ENCODE peak calls at places on chromosomes 3 and 15, in six cellular contexts. One of them, this sample, is unnamed.

GRCh38 chr3:98784666-98785600 is 21.8 kb downstream of the ST3GAL6 start:
- DNase-seq in GM12878: no peak
- DNase-seq in transverse colon: no peak
- DNase-seq in breast epithelium: no peak
- DNase-seq in K562: no peak
- DNase-seq in spleen: no peak
- DNase-seq in this sample: no peak

GRCh38 chr3:15011174-15011573 is 53.9 kb downstream of the MRPS25 start:
- DNase-seq in GM12878: no peak
- DNase-seq in transverse colon: no peak
- DNase-seq in breast epithelium: no peak
- DNase-seq in K562: peak; percentile 45
- DNase-seq in spleen: no peak
- DNase-seq in this sample: no peak

GRCh38 chr3:25469609-25470008 is 41.5 kb downstream of the RARB start:
- DNase-seq in GM12878: no peak
- DNase-seq in transverse colon: no peak
- DNase-seq in breast epithelium: no peak
- DNase-seq in K562: no peak
- DNase-seq in spleen: no peak
- DNase-seq in this sample: no peak

GRCh38 chr15:101024709-101025108 is 105.6 kb downstream of the LRRK1 start:
- DNase-seq in GM12878: no peak
- DNase-seq in transverse colon: peak; percentile 5
- DNase-seq in breast epithelium: no peak
- DNase-seq in K562: no peak
- DNase-seq in spleen: peak; percentile 52
- DNase-seq in this sample: no peak

GRCh38 chr15:89090791-89091666 is 2.8 kb downstream of the ABHD2 start:
- DNase-seq in GM12878: no peak
- DNase-seq in transverse colon: peak; percentile 52
- DNase-seq in breast epithelium: no peak
- DNase-seq in K562: peak; percentile 69
- DNase-seq in spleen: peak; percentile 89
- DNase-seq in this sample: no peak

GRCh38 chr3:171309906-171310359 is 150.3 kb downstream of the TNIK start:
- DNase-seq in GM12878: no peak
- DNase-seq in transverse colon: no peak
- DNase-seq in breast epithelium: no peak
- DNase-seq in K562: peak; percentile 40
- DNase-seq in spleen: no peak
- DNase-seq in this sample: no peak

GRCh38 chr3:134592806-134593205 is 58.0 kb downstream of the KY start:
- DNase-seq in GM12878: no peak
- DNase-seq in transverse colon: no peak
- DNase-seq in breast epithelium: no peak
- DNase-seq in K562: no peak
- DNase-seq in spleen: no peak
- DNase-seq in this sample: no peak

GRCh38 chr3:150030841-150031240 is 60.1 kb upstream of the PFN2 start:
- DNase-seq in GM12878: no peak
- DNase-seq in transverse colon: no peak
- DNase-seq in breast epithelium: no peak
- DNase-seq in K562: no peak
- DNase-seq in spleen: no peak
- DNase-seq in this sample: no peak

GRCh38 chr3:17581421-17582080 is 160.9 kb downstream of the TBC1D5 start:
- DNase-seq in GM12878: no peak
- DNase-seq in transverse colon: no peak
- DNase-seq in breast epithelium: no peak
- DNase-seq in K562: no peak
- DNase-seq in spleen: no peak
- DNase-seq in this sample: no peak

GRCh38 chr3:185270262-185270955 is 16.6 kb upstream of the EHHADH start:
- DNase-seq in GM12878: no peak
- DNase-seq in transverse colon: peak; percentile 26
- DNase-seq in breast epithelium: no peak
- DNase-seq in K562: peak; percentile 69
- DNase-seq in spleen: no peak
- DNase-seq in this sample: peak; percentile 19

GRCh38 chr3:123068227-123069020 is 1.6 kb downstream of the PDIA5 start:
- DNase-seq in GM12878: no peak
- DNase-seq in transverse colon: no peak
- DNase-seq in breast epithelium: no peak
- DNase-seq in K562: peak; percentile 44
- DNase-seq in spleen: no peak
- DNase-seq in this sample: no peak
- TF ChIP-seq POLR2A in GM12878: no peak
- TF ChIP-seq POLR2A in transverse colon: no peak
- TF ChIP-seq POLR2A in breast epithelium: no peak
- TF ChIP-seq POLR2A in K562: no peak
- TF ChIP-seq POLR2A in spleen: no peak
- TF ChIP-seq POLR2A in this sample: no peak

DNA sequence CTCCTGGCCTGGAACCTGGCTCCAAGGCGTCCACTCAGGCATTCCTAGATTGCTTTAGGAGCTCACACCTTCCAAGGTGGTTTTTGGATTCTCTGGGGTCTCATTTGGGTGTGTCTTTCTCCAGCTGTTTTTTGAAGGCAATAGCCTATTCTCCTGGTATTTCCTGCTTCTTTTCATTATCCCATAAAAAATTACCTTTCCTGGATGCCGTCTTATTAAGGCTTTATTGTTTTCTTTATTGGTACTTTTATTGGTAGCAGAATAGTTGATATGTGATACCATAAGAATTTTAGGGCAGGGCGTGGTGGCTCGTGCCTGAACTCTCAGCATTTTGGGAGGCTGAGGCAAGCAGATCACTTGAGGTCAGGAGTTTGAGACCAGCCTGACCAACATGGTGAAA is 18.3 kb upstream of the MEF2A start:
- DNase-seq in GM12878: no peak
- DNase-seq in transverse colon: no peak
- DNase-seq in breast epithelium: no peak
- DNase-seq in K562: no peak
- DNase-seq in spleen: no peak
- DNase-seq in this sample: no peak
- TF ChIP-seq POLR2AphosphoS5 in GM12878: no peak
- TF ChIP-seq POLR2AphosphoS5 in transverse colon: no peak
- TF ChIP-seq POLR2AphosphoS5 in breast epithelium: no peak
- TF ChIP-seq POLR2AphosphoS5 in K562: no peak
- TF ChIP-seq POLR2AphosphoS5 in spleen: no peak
- TF ChIP-seq POLR2AphosphoS5 in this sample: no peak

GRCh38 chr15:90387534-90388461 is at the start of gene IQGAP1:
- DNase-seq in GM12878: peak; percentile 83
- DNase-seq in transverse colon: peak; percentile 98
- DNase-seq in breast epithelium: peak; percentile 98
- DNase-seq in K562: peak; percentile 97
- DNase-seq in spleen: peak; percentile 99
- DNase-seq in this sample: peak; percentile 91
- TF ChIP-seq POLR2A in GM12878: peak; percentile 96
- TF ChIP-seq POLR2A in transverse colon: peak; percentile 96
- TF ChIP-seq POLR2A in breast epithelium: peak; percentile 79
- TF ChIP-seq POLR2A in K562: peak; percentile 84
- TF ChIP-seq POLR2A in spleen: peak; percentile 87
- TF ChIP-seq POLR2A in this sample: peak; percentile 93

GRCh38 chr3:182308328-182308727 is 485.0 kb upstream of the ATP11B start:
- DNase-seq in GM12878: no peak
- DNase-seq in transverse colon: no peak
- DNase-seq in breast epithelium: no peak
- DNase-seq in K562: no peak
- DNase-seq in spleen: no peak
- DNase-seq in this sample: no peak
- TF ChIP-seq POLR2AphosphoS5 in GM12878: no peak
- TF ChIP-seq POLR2AphosphoS5 in transverse colon: no peak
- TF ChIP-seq POLR2AphosphoS5 in breast epithelium: no peak
- TF ChIP-seq POLR2AphosphoS5 in K562: no peak
- TF ChIP-seq POLR2AphosphoS5 in spleen: no peak
- TF ChIP-seq POLR2AphosphoS5 in this sample: no peak

GRCh38 chr15:85382942-85383341 is 2.5 kb downstream of the AKAP13 start:
- DNase-seq in GM12878: no peak
- DNase-seq in transverse colon: no peak
- DNase-seq in breast epithelium: no peak
- DNase-seq in K562: no peak
- DNase-seq in spleen: no peak
- DNase-seq in this sample: no peak
- TF ChIP-seq POLR2A in GM12878: no peak
- TF ChIP-seq POLR2A in transverse colon: no peak
- TF ChIP-seq POLR2A in breast epithelium: no peak
- TF ChIP-seq POLR2A in K562: no peak
- TF ChIP-seq POLR2A in spleen: no peak
- TF ChIP-seq POLR2A in this sample: no peak

GRCh38 chr3:3636815-3637214 is 162.4 kb upstream of the LRRN1 start:
- DNase-seq in GM12878: no peak
- DNase-seq in transverse colon: no peak
- DNase-seq in breast epithelium: peak; percentile 71
- DNase-seq in K562: no peak
- DNase-seq in spleen: no peak
- DNase-seq in this sample: no peak
- TF ChIP-seq POLR2AphosphoS5 in GM12878: no peak
- TF ChIP-seq POLR2AphosphoS5 in transverse colon: no peak
- TF ChIP-seq POLR2AphosphoS5 in breast epithelium: no peak
- TF ChIP-seq POLR2AphosphoS5 in K562: no peak
- TF ChIP-seq POLR2AphosphoS5 in spleen: no peak
- TF ChIP-seq POLR2AphosphoS5 in this sample: no peak

GRCh38 chr3:35678552-35679220 is 39.4 kb downstream of the ARPP21 start:
- DNase-seq in GM12878: no peak
- DNase-seq in transverse colon: no peak
- DNase-seq in breast epithelium: no peak
- DNase-seq in K562: no peak
- DNase-seq in spleen: no peak
- DNase-seq in this sample: no peak
- TF ChIP-seq POLR2A in GM12878: no peak
- TF ChIP-seq POLR2A in transverse colon: no peak
- TF ChIP-seq POLR2A in breast epithelium: no peak
- TF ChIP-seq POLR2A in K562: no peak
- TF ChIP-seq POLR2A in spleen: no peak
- TF ChIP-seq POLR2A in this sample: no peak

GRCh38 chr3:128415773-128416577 is 50.7 kb downstream of the DNAJB8 start:
- DNase-seq in GM12878: no peak
- DNase-seq in transverse colon: no peak
- DNase-seq in breast epithelium: no peak
- DNase-seq in K562: peak; percentile 90
- DNase-seq in spleen: no peak
- DNase-seq in this sample: no peak
- TF ChIP-seq POLR2AphosphoS5 in GM12878: no peak
- TF ChIP-seq POLR2AphosphoS5 in transverse colon: no peak
- TF ChIP-seq POLR2AphosphoS5 in breast epithelium: no peak
- TF ChIP-seq POLR2AphosphoS5 in K562: peak; percentile 78
- TF ChIP-seq POLR2AphosphoS5 in spleen: no peak
- TF ChIP-seq POLR2AphosphoS5 in this sample: no peak

GRCh38 chr3:190321789-190322603 is at the start of gene CLDN1:
- DNase-seq in GM12878: no peak
- DNase-seq in transverse colon: peak; percentile 84
- DNase-seq in breast epithelium: peak; percentile 78
- DNase-seq in K562: peak; percentile 14
- DNase-seq in spleen: peak; percentile 90
- DNase-seq in this sample: peak; percentile 66
- TF ChIP-seq POLR2A in GM12878: no peak
- TF ChIP-seq POLR2A in transverse colon: no peak
- TF ChIP-seq POLR2A in breast epithelium: no peak
- TF ChIP-seq POLR2A in K562: no peak
- TF ChIP-seq POLR2A in spleen: no peak
- TF ChIP-seq POLR2A in this sample: no peak

This sample was measured in GM12892.